ENCODE peak calls at places on chromosome 11, in eight cellular contexts. V, K, X, U, B, D, W and S are unnamed samples.

GRCh38 chr11:123211981-123212380 is 16.9 kb upstream of the CLMP start:
- DNase-seq in U (no peak), K (peak; percentile 25), B (no peak), X (peak; percentile 30), D (peak; percentile 51), W (no peak), V (no peak), S (no peak)

GRCh38 chr11:119795231-119795630 is 66.2 kb upstream of the NECTIN1 start:
- DNase-seq in V (no peak), D (peak; percentile 85), B (no peak), X (peak; percentile 18), W (peak; percentile 27), K (no peak), U (peak; percentile 62), S (no peak)

GRCh38 chr11:117199916-117200812 is 994 bp downstream of the TAGLN start:
- DNase-seq in D (no peak), V (no peak), B (no peak), W (no peak), K (no peak), X (no peak), U (peak; percentile 25), S (no peak)

GRCh38 chr11:77080643-77081210 is 14.0 kb downstream of the CAPN5 start:
- DNase-seq in U (no peak), V (peak; percentile 44), K (no peak), W (no peak), B (no peak), D (peak; percentile 40), X (peak; percentile 39), S (no peak)

GRCh38 chr11:120985718-120986569 is 38.0 kb upstream of the TBCEL start:
- DNase-seq in X (peak; percentile 18), W (no peak), U (peak; percentile 88), K (peak; percentile 44), B (peak; percentile 12), D (peak; percentile 23), V (peak; percentile 67), S (peak; percentile 38)

GRCh38 chr11:4044971-4045646 is 49.5 kb upstream of the RRM1 start:
- DNase-seq in X (no peak), D (peak; percentile 29), U (no peak), K (no peak), B (peak; percentile 43), W (no peak), V (no peak), S (peak; percentile 78)

GRCh38 chr11:66987158-66987620 is 12.1 kb downstream of the C11orf86 start:
- DNase-seq in K (no peak), B (no peak), W (no peak), D (no peak), U (peak; percentile 73), X (no peak), V (no peak), S (no peak)

GRCh38 chr11:16226245-16226644 is 130.1 kb downstream of the SOX6 start:
- DNase-seq in D (peak; percentile 34), V (no peak), B (no peak), U (no peak), X (peak; percentile 4), W (no peak), K (no peak), S (no peak)

GRCh38 chr11:66459138-66459778 is 7.4 kb upstream of the PELI3 start:
- DNase-seq in B (no peak), D (no peak), X (no peak), K (no peak), U (no peak), W (no peak), V (no peak), S (no peak)

GRCh38 chr11:33775832-33776231 is 1.5 kb upstream of the FBXO3 start:
- DNase-seq in D (no peak), B (no peak), W (no peak), K (no peak), X (peak; percentile 26), V (no peak), U (no peak), S (no peak)

GRCh38 chr11:92329137-92329536 is 104.5 kb downstream of the FAT3 start:
- DNase-seq in X (no peak), U (peak; percentile 52), D (peak; percentile 10), K (no peak), W (no peak), B (no peak), V (no peak), S (no peak)

GRCh38 chr11:12715131-12715530 is 40.9 kb downstream of the TEAD1 start:
- DNase-seq in B (no peak), X (no peak), D (no peak), W (no peak), V (no peak), K (no peak), U (no peak), S (no peak)

GRCh38 chr11:106133529-106133928 is 56.1 kb downstream of the AASDHPPT start:
- DNase-seq in B (no peak), K (no peak), U (peak; percentile 13), W (no peak), X (no peak), V (no peak), D (no peak), S (no peak)

GRCh38 chr11:44351006-44351660 is 41.2 kb upstream of the ALX4 start:
- DNase-seq in X (no peak), V (no peak), K (no peak), U (no peak), D (no peak), B (no peak), W (no peak), S (no peak)

GRCh38 chr11:12499071-12499470 is 121.7 kb downstream of the PARVA start:
- DNase-seq in X (peak; percentile 19), U (peak; percentile 68), W (no peak), V (no peak), K (no peak), B (no peak), D (no peak), S (no peak)

GRCh38 chr11:43904737-43905515 is 24.3 kb downstream of the ALKBH3 start:
- DNase-seq in V (no peak), D (no peak), B (no peak), X (no peak), U (peak; percentile 26), K (no peak), W (no peak), S (peak; percentile 26)

GRCh38 chr11:133619973-133620372 is 87.7 kb upstream of the OPCML start:
- DNase-seq in U (peak; percentile 29), K (no peak), W (no peak), V (no peak), B (no peak), D (no peak), X (no peak), S (no peak)

GRCh38 chr11:129992161-129992944 is 10.3 kb downstream of the PRDM10 start:
- DNase-seq in W (peak; percentile 8), U (peak; percentile 84), D (peak; percentile 26), X (peak; percentile 67), B (no peak), K (peak; percentile 51), V (peak; percentile 74), S (no peak)

GRCh38 chr11:125401746-125402145 is 94.3 kb downstream of the FEZ1 start:
- DNase-seq in W (peak; percentile 27), V (no peak), K (no peak), B (no peak), X (no peak), D (no peak), U (peak; percentile 60), S (no peak)

GRCh38 chr11:3958301-3958700 is 102.8 kb downstream of the STIM1 start:
- DNase-seq in V (no peak), K (no peak), U (no peak), B (no peak), D (no peak), W (no peak), X (peak; percentile 78), S (no peak)

GRCh38 chr11:73394416-73395296 is 18.5 kb downstream of the RELT start:
- DNase-seq in B (no peak), V (no peak), W (no peak), U (no peak), D (no peak), X (no peak), K (no peak), S (no peak)

GRCh38 chr11:1656670-1657069 is 27.1 kb downstream of the KRTAP5-5 start:
- DNase-seq in V (no peak), K (no peak), U (no peak), X (no peak), B (no peak), D (no peak), W (no peak), S (no peak)

GRCh38 chr11:11250470-11250869 is 102.6 kb downstream of the CSNK2A3 start:
- DNase-seq in X (no peak), D (no peak), B (no peak), K (no peak), W (no peak), V (no peak), U (no peak), S (no peak)

GRCh38 chr11:16739326-16739875 is 954 bp downstream of the C11orf58 start:
- DNase-seq in B (no peak), U (peak; percentile 26), K (no peak), D (no peak), V (no peak), W (no peak), X (peak; percentile 65), S (no peak)

GRCh38 chr11:2088746-2089535 is 50.2 kb downstream of the IGF2 start:
- DNase-seq in B (no peak), K (no peak), U (peak; percentile 53), D (no peak), V (peak; percentile 61), W (no peak), X (no peak), S (no peak)

GRCh38 chr11:47714554-47715081 is 551 bp downstream of the AGBL2 start:
- DNase-seq in V (no peak), D (no peak), U (peak; percentile 39), K (peak; percentile 44), X (peak; percentile 34), B (no peak), W (no peak), S (no peak)

GRCh38 chr11:43579171-43579918 is 101.2 kb upstream of the HSD17B12 start:
- DNase-seq in X (peak; percentile 66), U (peak; percentile 79), B (no peak), K (peak; percentile 56), D (peak; percentile 55), W (no peak), V (peak; percentile 69), S (no peak)

GRCh38 chr11:11171854-11172253 is 181.2 kb downstream of the CSNK2A3 start:
- DNase-seq in V (no peak), B (no peak), U (no peak), D (no peak), X (no peak), W (no peak), K (peak; percentile 76), S (no peak)

GRCh38 chr11:117768506-117768905 is 28.5 kb downstream of the DSCAML1 start:
- DNase-seq in B (no peak), K (no peak), D (no peak), V (no peak), W (no peak), U (no peak), X (no peak), S (no peak)

GRCh38 chr11:36192723-36193619 is 96.3 kb downstream of the COMMD9 start:
- DNase-seq in B (no peak), D (no peak), V (no peak), K (no peak), X (no peak), U (no peak), W (no peak), S (no peak)

GRCh38 chr11:1975185-1975584 is 22.5 kb downstream of the H19 start:
- DNase-seq in K (no peak), D (no peak), W (no peak), B (no peak), V (no peak), X (no peak), U (no peak), S (no peak)

GRCh38 chr11:4626207-4627105 is 10.8 kb upstream of the OR51D1 start:
- DNase-seq in W (peak; percentile 55), V (peak; percentile 68), U (peak; percentile 81), B (peak; percentile 13), D (peak; percentile 46), X (peak; percentile 76), K (peak; percentile 77), S (peak; percentile 22)

GRCh38 chr11:3093281-3094191 is 36.3 kb upstream of the CARS1 start:
- DNase-seq in K (no peak), D (no peak), V (no peak), U (peak; percentile 57), X (peak; percentile 10), W (no peak), B (no peak), S (no peak)

GRCh38 chr11:62508336-62509058 is 38.1 kb downstream of the AHNAK start:
- DNase-seq in V (no peak), B (peak; percentile 78), W (no peak), U (peak; percentile 97), K (no peak), D (peak; percentile 41), X (peak; percentile 82), S (peak; percentile 91)